ENCODE peak calls at places on chromosomes 7 and 10, in nine cellular contexts. S is GM12865, A is suprapubic skin, Z is foreskin fibroblast, G is colonic mucosa, N is GM23338, E is fibroblast of lung, F is SK-N-SH, D is NB4. W is an unnamed sample.

GRCh38 chr10:125008689-125009579 is 67.0 kb downstream of the ZRANB1 start:
- DNase-seq in G (peak), F (no peak), Z (no peak), S (no peak), D (no peak), N (peak), A (no peak), E (no peak), W (peak)

GRCh38 chr10:114698271-114699185 is 40.5 kb upstream of the ABLIM1 start:
- DNase-seq in N (no peak), Z (no peak), D (no peak), G (no peak), S (no peak), A (no peak), E (peak), F (no peak), W (no peak)

GRCh38 chr10:68027429-68027828 is 47.7 kb downstream of the HERC4 start:
- DNase-seq in Z (no peak), S (no peak), N (no peak), E (no peak), A (no peak), F (no peak), G (no peak), D (no peak), W (no peak)

GRCh38 chr7:46485481-46486065 is 564.5 kb upstream of the IGFBP3 start:
- DNase-seq in N (no peak), S (no peak), A (no peak), G (no peak), D (no peak), F (no peak), Z (no peak), E (peak), W (peak)

GRCh38 chr10:34580643-34581042 is 234.5 kb downstream of the PARD3 start:
- DNase-seq in E (peak), G (no peak), F (no peak), Z (peak), S (no peak), N (no peak), A (no peak), D (no peak), W (peak)

GRCh38 chr7:88020953-88021650 is 87.1 kb downstream of the ADAM22 start:
- DNase-seq in S (no peak), Z (peak), G (no peak), A (no peak), D (no peak), N (no peak), F (no peak), E (peak), W (no peak)

GRCh38 chr10:6108631-6109443 is 20.0 kb downstream of the RBM17 start:
- DNase-seq in Z (no peak), S (peak), N (peak), G (peak), A (no peak), D (peak), E (peak), F (peak), W (peak)

GRCh38 chr10:86953747-86954680 is 3.4 kb downstream of the MMRN2 start:
- DNase-seq in F (no peak), A (peak), D (no peak), E (peak), N (peak), S (no peak), Z (peak), G (no peak), W (no peak)

GRCh38 chr10:7318836-7319235 is 92.0 kb downstream of the SFMBT2 start:
- DNase-seq in N (no peak), D (no peak), E (no peak), S (peak), G (no peak), F (no peak), A (no peak), Z (no peak), W (no peak)

GRCh38 chr10:70551971-70552422 is 50.5 kb downstream of the PRF1 start:
- DNase-seq in G (no peak), D (no peak), N (no peak), F (no peak), E (peak), S (no peak), A (no peak), Z (peak), W (peak)

GRCh38 chr10:35409094-35409582 is 72.8 kb downstream of the CCNY start:
- DNase-seq in E (peak), G (no peak), A (no peak), Z (peak), S (peak), N (no peak), D (peak), F (peak), W (peak)

GRCh38 chr10:380313-380955 is 245.2 kb downstream of the ZMYND11 start:
- DNase-seq in Z (no peak), N (no peak), S (no peak), A (peak), G (no peak), F (no peak), D (no peak), E (peak), W (no peak)

GRCh38 chr7:28362812-28363211 is 49.5 kb upstream of the CREB5 start:
- DNase-seq in A (no peak), E (no peak), S (peak), D (no peak), Z (no peak), G (no peak), N (peak), F (no peak), W (no peak)
- TF ChIP-seq CTCF in A (no peak), E (no peak), S (no peak), D (no peak), Z (no peak), G (no peak), N (peak), F (peak), W (no peak)

GRCh38 chr10:47303866-47304265 is 3.9 kb downstream of the GDF10 start:
- DNase-seq in A (no peak), D (no peak), G (no peak), N (no peak), E (no peak), S (no peak), Z (no peak), F (no peak), W (no peak)

GRCh38 chr10:47299989-47300931 is at the start of gene GDF10:
- DNase-seq in E (peak), A (no peak), F (peak), D (no peak), N (peak), G (no peak), Z (no peak), S (no peak), W (no peak)

GRCh38 chr10:47299611-47299988 is 397 bp upstream of the GDF10 start:
- DNase-seq in N (no peak), S (no peak), E (no peak), Z (no peak), A (no peak), F (no peak), D (no peak), G (no peak), W (no peak)

GRCh38 chr10:47303105-47303504 is 3.1 kb downstream of the GDF10 start:
- DNase-seq in Z (no peak), F (no peak), N (no peak), S (no peak), G (no peak), E (no peak), D (no peak), A (no peak), W (no peak)

GRCh38 chr10:47301833-47302232 is 1.8 kb downstream of the GDF10 start:
- DNase-seq in D (no peak), F (no peak), S (no peak), A (no peak), Z (no peak), N (no peak), G (no peak), E (no peak), W (no peak)
- H3K4me3 ChIP-seq in D (no peak), F (no peak), S (no peak), A (peak), Z (no peak), N (no peak), G (no peak), E (no peak), W (no peak)

GRCh38 chr10:71809628-71810027 is 36.3 kb upstream of the VSIR start:
- DNase-seq in D (no peak), N (no peak), F (no peak), S (no peak), G (no peak), A (no peak), E (no peak), Z (no peak), W (no peak)

GRCh38 chr10:71810048-71810750 is 36.9 kb upstream of the VSIR start:
- DNase-seq in D (peak), A (no peak), E (no peak), F (no peak), G (no peak), S (no peak), N (no peak), Z (no peak), W (no peak)

GRCh38 chr10:71811351-71811750 is 38.0 kb upstream of the VSIR start:
- DNase-seq in E (no peak), S (no peak), G (no peak), F (no peak), Z (no peak), N (no peak), A (no peak), D (no peak), W (no peak)

GRCh38 chr10:71812913-71813590 is 38.0 kb downstream of the PSAP start:
- DNase-seq in F (no peak), A (no peak), N (no peak), S (no peak), Z (no peak), E (no peak), G (no peak), D (no peak), W (no peak)

GRCh38 chr10:71812016-71812912 is 38.8 kb downstream of the PSAP start:
- DNase-seq in N (peak), F (peak), A (no peak), Z (peak), G (peak), D (peak), S (peak), E (peak), W (peak)
- TF ChIP-seq CTCF in N (peak), F (peak), A (peak), Z (peak), G (peak), D (peak), S (peak), E (peak), W (peak)

GRCh38 chr7:15018981-15019380 is 116.4 kb upstream of the DGKB start:
- DNase-seq in Z (no peak), S (no peak), G (no peak), N (no peak), D (no peak), A (no peak), E (no peak), F (no peak), W (peak)

GRCh38 chr7:15012135-15012534 is 109.6 kb upstream of the DGKB start:
- DNase-seq in N (no peak), E (no peak), F (no peak), S (no peak), G (no peak), D (no peak), A (no peak), Z (no peak), W (no peak)

GRCh38 chr7:15016726-15017125 is 114.2 kb upstream of the DGKB start:
- DNase-seq in S (no peak), E (no peak), Z (no peak), D (no peak), A (no peak), N (no peak), G (no peak), F (no peak), W (peak)

GRCh38 chr7:15016315-15016667 is 113.7 kb upstream of the DGKB start:
- DNase-seq in D (no peak), F (no peak), S (no peak), A (no peak), G (no peak), Z (no peak), N (no peak), E (no peak), W (no peak)

DNA sequence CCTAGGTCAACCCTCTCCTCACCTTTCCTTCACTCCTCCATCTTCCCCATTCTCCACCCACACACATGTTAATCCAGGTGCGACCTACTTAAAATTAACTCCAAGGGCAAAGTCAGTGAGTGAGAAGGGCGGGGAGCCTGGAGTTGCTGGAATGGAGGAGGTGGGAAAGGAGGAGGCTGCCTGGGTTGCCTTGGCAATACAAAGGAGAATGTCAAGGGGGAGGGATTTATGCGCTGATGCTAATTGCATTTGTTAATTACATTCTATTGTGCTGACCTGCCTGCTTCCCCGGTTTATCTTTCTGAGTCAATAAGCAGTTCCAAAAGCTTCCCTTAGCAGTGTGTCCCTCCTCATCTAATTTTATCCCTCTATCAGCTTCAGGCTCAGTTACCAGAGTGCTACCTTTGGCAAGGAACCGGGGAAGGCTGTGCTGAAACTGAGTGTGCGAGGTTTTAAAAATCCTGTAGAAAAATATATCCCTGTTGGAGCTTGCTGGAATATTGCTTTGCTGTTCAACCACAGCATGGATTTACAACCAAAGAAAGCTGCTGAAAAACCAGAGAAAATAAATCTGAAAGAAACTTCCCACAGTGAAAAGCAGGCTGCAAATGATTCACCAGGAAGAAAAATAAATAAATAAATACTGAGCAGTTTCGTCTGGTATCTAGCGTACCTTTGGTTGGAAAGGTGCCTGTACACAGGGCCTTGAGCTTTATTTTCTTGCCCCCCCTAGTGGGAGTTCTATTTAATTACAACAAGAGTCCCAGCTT is 113.2 kb upstream of the DGKB start:
- DNase-seq in G (peak), F (peak), A (no peak), E (peak), N (peak), Z (peak), S (peak), D (peak), W (peak)
- H3K4me3 ChIP-seq in G (no peak), F (peak), A (peak), E (no peak), N (peak), Z (no peak), S (no peak), D (no peak), W (no peak)

GRCh38 chr7:5303061-5303460 is 20.3 kb downstream of the SLC29A4 start:
- DNase-seq in G (no peak), F (no peak), E (no peak), A (no peak), S (no peak), Z (no peak), N (no peak), D (no peak), W (no peak)

GRCh38 chr7:5296627-5297226 is 14.0 kb downstream of the SLC29A4 start:
- DNase-seq in F (peak), N (peak), A (no peak), Z (no peak), S (peak), D (no peak), E (no peak), G (no peak), W (peak)

GRCh38 chr7:5303885-5304505 is 21.3 kb downstream of the SLC29A4 start:
- DNase-seq in D (peak), A (no peak), S (no peak), N (no peak), E (no peak), F (no peak), Z (no peak), G (no peak), W (no peak)

GRCh38 chr7:5300366-5300765 is 17.6 kb downstream of the SLC29A4 start:
- DNase-seq in N (no peak), D (no peak), A (no peak), G (no peak), Z (no peak), F (no peak), E (no peak), S (no peak), W (no peak)

GRCh38 chr7:5302577-5302976 is 19.8 kb downstream of the SLC29A4 start:
- DNase-seq in Z (no peak), N (no peak), F (no peak), S (no peak), G (no peak), D (no peak), E (no peak), A (no peak), W (no peak)
- TF ChIP-seq CTCF in Z (no peak), N (no peak), F (no peak), S (no peak), G (no peak), D (peak), E (no peak), A (no peak), W (no peak)

DNA sequence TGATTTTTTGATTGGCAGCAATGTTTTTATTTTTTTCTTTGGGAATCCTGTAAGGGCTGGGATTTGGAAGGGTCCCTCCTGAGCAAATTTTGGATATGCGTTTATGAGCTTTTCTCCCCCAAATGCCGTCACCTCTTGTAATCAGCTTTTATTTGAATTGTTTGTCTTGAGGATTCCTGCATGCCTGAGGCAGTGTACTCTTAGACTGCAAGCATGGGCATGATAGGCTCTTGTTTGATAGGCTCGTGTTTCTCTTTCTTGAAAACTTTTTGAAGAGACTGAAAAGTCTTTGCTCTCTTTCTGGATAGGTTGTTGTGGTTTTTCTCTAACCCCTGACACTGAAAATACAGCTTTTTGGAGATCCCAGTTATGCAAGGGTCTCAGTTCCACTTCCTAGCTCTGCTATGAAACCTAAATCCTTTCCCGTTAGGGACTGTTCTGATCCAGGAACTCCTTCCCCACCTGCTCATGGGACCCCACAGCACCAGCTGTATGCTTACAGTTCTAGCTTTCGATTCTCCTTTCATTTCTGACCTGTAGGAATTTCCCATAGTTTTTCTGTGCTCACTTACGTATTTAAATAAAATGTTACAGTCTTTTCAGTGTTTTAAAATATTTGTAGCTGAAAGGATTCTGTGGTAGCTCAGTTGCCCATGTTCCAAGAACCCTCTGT is 17.2 kb downstream of the TSPAN13 start:
- DNase-seq in Z (no peak), D (no peak), G (no peak), N (peak), E (no peak), F (no peak), S (no peak), A (no peak), W (peak)
- H3K4me3 ChIP-seq in Z (no peak), D (no peak), G (no peak), N (no peak), E (no peak), F (no peak), S (no peak), A (peak), W (peak)

DNA sequence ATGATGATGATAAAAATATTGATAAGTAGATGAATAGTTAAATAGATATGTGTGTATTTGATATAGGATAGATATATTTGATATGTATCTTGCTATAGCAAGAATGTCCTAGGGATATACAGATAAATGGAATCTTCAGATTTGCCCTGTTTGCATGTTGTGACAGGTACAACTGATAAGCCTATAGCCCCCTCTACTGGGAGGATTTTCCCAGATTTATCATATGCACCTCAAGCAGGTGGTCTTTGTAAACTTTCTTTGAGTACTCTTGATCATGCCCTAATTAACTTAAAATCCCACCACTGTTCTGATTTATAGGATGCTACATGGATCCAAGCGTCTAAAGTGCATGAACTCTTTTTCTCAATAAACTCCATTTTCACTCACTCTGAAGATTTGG is 1050.7 kb downstream of the SORCS3 start:
- DNase-seq in G (peak), D (peak), A (no peak), Z (no peak), S (peak), E (peak), N (peak), F (peak), W (peak)
- TF ChIP-seq CTCF in G (no peak), D (peak), A (no peak), Z (no peak), S (no peak), E (no peak), N (peak), F (no peak), W (peak)

W was measured in epithelial cell of esophagus.